ENCODE peak calls at places on chromosomes 5 and 9, in six cellular contexts. P is heart right ventricle; L is stimulated activated CD8-positive, alpha-beta memory T cell treated with anti-CD3 and anti-CD28 coated beads, Interleukin-4, amount 100 ng/mL, for 1 hour; Y is upper lobe of right lung; J is iPS DF 19.7; S is HuH-7. O is an unnamed sample.

GRCh38 chr5:67063791-67064190 is 132.8 kb downstream of the CD180 start:
- DNase-seq in P (no peak), L (no peak), Y (no peak), J (no peak), S (no peak), O (no peak)

GRCh38 chr9:128818839-128819715 is 777 bp downstream of the ENDOG start:
- DNase-seq in P (peak), L (no peak), Y (peak), J (no peak), S (peak), O (no peak)

GRCh38 chr5:39092581-39093350 is 18.6 kb upstream of the RICTOR start:
- DNase-seq in P (no peak), L (no peak), Y (no peak), J (no peak), S (no peak), O (no peak)

GRCh38 chr9:15999422-16000339 is 446.8 kb downstream of the CCDC171 start:
- DNase-seq in P (no peak), L (no peak), Y (no peak), J (no peak), S (no peak), O (no peak)

GRCh38 chr9:87371801-87372374 is 125.8 kb upstream of the DAPK1 start:
- DNase-seq in P (no peak), L (no peak), Y (no peak), J (no peak), S (no peak), O (no peak)

GRCh38 chr5:177374211-177374610 is 10.0 kb upstream of the SLC34A1 start:
- DNase-seq in P (no peak), L (no peak), Y (no peak), J (no peak), S (no peak), O (no peak)

GRCh38 chr9:124022201-124023121 is 10.9 kb downstream of the LHX2 start:
- DNase-seq in P (no peak), L (no peak), Y (no peak), J (no peak), S (no peak), O (no peak)

GRCh38 chr9:79707589-79707988 is 135.8 kb downstream of the TLE4 start:
- DNase-seq in P (no peak), L (no peak), Y (no peak), J (no peak), S (no peak), O (no peak)

GRCh38 chr9:135307314-135307713 is 172.3 kb upstream of the PPP1R26 start:
- DNase-seq in P (no peak), L (no peak), Y (no peak), J (no peak), S (no peak), O (no peak)

GRCh38 chr9:116998305-116998704 is 311.2 kb downstream of the TRIM32 start:
- DNase-seq in P (no peak), L (no peak), Y (no peak), J (no peak), S (no peak), O (no peak)

GRCh38 chr5:134995850-134996402 is 28.2 kb downstream of the CATSPER3 start:
- DNase-seq in P (no peak), L (no peak), Y (no peak), J (no peak), S (no peak), O (no peak)

GRCh38 chr5:73265641-73266040 is 92.6 kb downstream of the TMEM174 start:
- DNase-seq in P (no peak), L (no peak), Y (no peak), J (no peak), S (no peak), O (no peak)

GRCh38 chr5:72842816-72843215 is 26.4 kb downstream of the TNPO1 start:
- DNase-seq in P (no peak), L (no peak), Y (no peak), J (no peak), S (peak), O (no peak)

GRCh38 chr5:573976-574375 is 38.2 kb upstream of the CEP72 start:
- DNase-seq in P (no peak), L (no peak), Y (no peak), J (no peak), S (no peak), O (no peak)

GRCh38 chr9:2234371-2234893 is 219.3 kb downstream of the SMARCA2 start:
- DNase-seq in P (no peak), L (no peak), Y (no peak), J (no peak), S (no peak), O (no peak)

GRCh38 chr9:2642068-2642467 is 20.5 kb downstream of the VLDLR start:
- DNase-seq in P (no peak), L (no peak), Y (no peak), J (no peak), S (no peak), O (no peak)

GRCh38 chr5:130055572-130055971 is 151.3 kb downstream of the CHSY3 start:
- DNase-seq in P (no peak), L (no peak), Y (no peak), J (no peak), S (no peak), O (peak)

GRCh38 chr9:73573235-73573634 is 421.6 kb downstream of the ANXA1 start:
- DNase-seq in P (no peak), L (no peak), Y (no peak), J (no peak), S (no peak), O (no peak)

GRCh38 chr5:172454355-172455086 is at the start of gene SH3PXD2B:
- DNase-seq in P (peak), L (no peak), Y (peak), J (no peak), S (peak), O (no peak)

GRCh38 chr9:86407022-86407421 is 52.8 kb upstream of the TUT7 start:
- DNase-seq in P (no peak), L (no peak), Y (no peak), J (no peak), S (no peak), O (no peak)

GRCh38 chr9:131112374-131113159 is 12.8 kb upstream of the NUP214 start:
- DNase-seq in P (no peak), L (no peak), Y (peak), J (no peak), S (no peak), O (no peak)